ENCODE peak calls at places on chromosomes 4 and X, in four cellular contexts. W, U, X and F are unnamed samples.

GRCh38 chr4:183173580-183174526 is 74.8 kb downstream of the WWC2 start:
- DNase-seq in W (peak; percentile 11), U (no peak), X (no peak), F (peak; percentile 47)

GRCh38 chrX:81377329-81377728 is 175.4 kb downstream of the SH3BGRL start:
- DNase-seq in W (no peak), U (no peak), X (no peak), F (no peak)

GRCh38 chrX:119672252-119672825 is 20.6 kb downstream of the SEPTIN6 start:
- DNase-seq in W (no peak), U (no peak), X (no peak), F (no peak)

GRCh38 chr4:25504932-25505636 is 128.0 kb downstream of the ANAPC4 start:
- DNase-seq in W (no peak), U (no peak), X (no peak), F (no peak)

GRCh38 chrX:51496501-51497291 is at the start of gene NUDT11:
- DNase-seq in W (peak; percentile 91), U (peak; percentile 62), X (peak; percentile 32), F (peak; percentile 50)

GRCh38 chr4:8191136-8191747 is 7.8 kb upstream of the SH3TC1 start:
- DNase-seq in W (peak; percentile 88), U (no peak), X (no peak), F (peak; percentile 50)

GRCh38 chrX:10656214-10656613 is 35.8 kb upstream of the MID1 start:
- DNase-seq in W (no peak), U (no peak), X (no peak), F (peak; percentile 3)

GRCh38 chr4:31141141-31141811 is 421.1 kb downstream of the PCDH7 start:
- DNase-seq in W (no peak), U (no peak), X (no peak), F (no peak)

GRCh38 chrX:101160001-101160400 is 59.6 kb upstream of the DRP2 start:
- DNase-seq in W (no peak), U (no peak), X (no peak), F (no peak)

GRCh38 chr4:6696611-6697010 is 2.9 kb downstream of the S100P start:
- DNase-seq in W (no peak), U (no peak), X (no peak), F (no peak)

GRCh38 chr4:174437324-174437723 is 85.0 kb downstream of the HPGD start:
- DNase-seq in W (no peak), U (no peak), X (no peak), F (no peak)

GRCh38 chr4:77187231-77187630 is 30.2 kb downstream of the CCNG2 start:
- DNase-seq in W (no peak), U (no peak), X (no peak), F (no peak)

GRCh38 chr4:67451464-67451863 is 93.8 kb downstream of the CENPC start:
- DNase-seq in W (peak; percentile 25), U (no peak), X (no peak), F (no peak)

GRCh38 chrX:37767438-37767837 is 12.4 kb upstream of the CYBB start:
- DNase-seq in W (no peak), U (no peak), X (no peak), F (no peak)